ENCODE peak calls at places on chromosomes 13 and 19, in four cellular contexts. H is SK-N-SH, J is GM12878, R is HepG2. Y is an unnamed sample.

GRCh38 chr19:16224266-16225045 is 26.7 kb downstream of the AP1M1 start:
- DNase-seq in H (peak; percentile 8), J (no peak), R (no peak), Y (no peak)

GRCh38 chr13:113589251-113589960 is 4.9 kb downstream of the TFDP1 start:
- DNase-seq in H (no peak), J (no peak), R (no peak), Y (no peak)

GRCh38 chr19:6186435-6186834 is 51.0 kb downstream of the ACSBG2 start:
- DNase-seq in H (no peak), J (no peak), R (no peak), Y (no peak)

GRCh38 chr13:41401371-41401770 is 56.0 kb upstream of the RGCC start:
- DNase-seq in H (peak; percentile 17), J (no peak), R (no peak), Y (peak; percentile 23)

GRCh38 chr13:41019027-41019487 is at the start of gene ELF1:
- DNase-seq in H (no peak), J (peak; percentile 88), R (peak; percentile 65), Y (peak; percentile 50)

GRCh38 chr19:17048885-17049453 is 22.4 kb upstream of the CPAMD8 start:
- DNase-seq in H (no peak), J (no peak), R (no peak), Y (no peak)

GRCh38 chr19:38023245-38023644 is 116.2 kb downstream of the SIPA1L3 start:
- DNase-seq in H (no peak), J (no peak), R (no peak), Y (no peak)

GRCh38 chr13:51846756-51847155 is 1.8 kb upstream of the TMEM272 start:
- DNase-seq in H (no peak), J (no peak), R (no peak), Y (no peak)

GRCh38 chr19:14472202-14472961 is 2.8 kb downstream of the PTGER1 start:
- DNase-seq in H (peak; percentile 96), J (no peak), R (no peak), Y (peak; percentile 88)

GRCh38 chr19:21128901-21129698 is 12.7 kb upstream of the ZNF431 start:
- DNase-seq in H (no peak), J (no peak), R (peak; percentile 17), Y (peak; percentile 30)

GRCh38 chr19:30606114-30607050 is 234.2 kb downstream of the ZNF536 start:
- DNase-seq in H (no peak), J (no peak), R (no peak), Y (no peak)

GRCh38 chr19:38055040-38055439 is 148.0 kb downstream of the SIPA1L3 start:
- DNase-seq in H (no peak), J (no peak), R (no peak), Y (no peak)

GRCh38 chr13:51277943-51278342 is 55.7 kb downstream of the FAM124A start:
- DNase-seq in H (no peak), J (no peak), R (no peak), Y (no peak)

GRCh38 chr19:52034051-52034728 is 6.0 kb upstream of the ZNF614 start:
- DNase-seq in H (no peak), J (no peak), R (no peak), Y (no peak)

GRCh38 chr19:2603320-2603719 is 99.2 kb downstream of the GNG7 start:
- DNase-seq in H (no peak), J (no peak), R (no peak), Y (no peak)

GRCh38 chr19:5494780-5495179 is 39.6 kb downstream of the ZNRF4 start:
- DNase-seq in H (no peak), J (no peak), R (no peak), Y (no peak)

GRCh38 chr19:37931941-37932655 is 25.1 kb downstream of the SIPA1L3 start:
- DNase-seq in H (no peak), J (no peak), R (peak; percentile 84), Y (no peak)

GRCh38 chr13:42561752-42562467 is 12.0 kb upstream of the TNFSF11 start:
- DNase-seq in H (no peak), J (no peak), R (no peak), Y (no peak)

DNA sequence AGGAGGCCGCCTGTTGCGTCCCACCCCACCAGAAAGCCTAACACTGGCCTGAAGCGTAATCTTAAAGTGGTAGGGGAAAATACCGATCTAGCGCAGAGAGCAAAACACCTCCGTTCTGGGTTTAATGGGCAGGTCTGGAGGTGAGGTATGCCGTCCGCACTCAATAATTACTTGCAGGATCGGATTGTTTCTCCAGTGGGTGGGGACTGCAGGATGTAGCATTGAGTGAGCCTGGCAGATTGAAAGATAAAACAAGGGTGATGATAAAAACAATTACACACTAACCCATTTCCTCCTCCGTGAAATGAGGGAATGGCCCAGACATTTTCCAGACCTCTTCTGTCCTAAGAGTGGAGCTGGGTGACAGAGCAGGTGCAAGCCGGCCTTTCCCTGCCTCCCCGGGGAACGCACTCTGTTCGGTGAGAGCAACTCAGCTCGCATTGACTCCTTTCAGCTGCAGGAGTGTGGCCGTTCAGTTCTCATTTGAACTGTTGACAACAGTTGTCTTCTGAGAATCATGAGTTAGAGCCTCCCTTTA is 110.2 kb upstream of the DOCK9 start:
- DNase-seq in H (peak; percentile 53), J (no peak), R (no peak), Y (no peak)
- TF ChIP-seq ZBTB33 in H (no peak), J (no peak), R (no peak), Y (no peak)

DNA sequence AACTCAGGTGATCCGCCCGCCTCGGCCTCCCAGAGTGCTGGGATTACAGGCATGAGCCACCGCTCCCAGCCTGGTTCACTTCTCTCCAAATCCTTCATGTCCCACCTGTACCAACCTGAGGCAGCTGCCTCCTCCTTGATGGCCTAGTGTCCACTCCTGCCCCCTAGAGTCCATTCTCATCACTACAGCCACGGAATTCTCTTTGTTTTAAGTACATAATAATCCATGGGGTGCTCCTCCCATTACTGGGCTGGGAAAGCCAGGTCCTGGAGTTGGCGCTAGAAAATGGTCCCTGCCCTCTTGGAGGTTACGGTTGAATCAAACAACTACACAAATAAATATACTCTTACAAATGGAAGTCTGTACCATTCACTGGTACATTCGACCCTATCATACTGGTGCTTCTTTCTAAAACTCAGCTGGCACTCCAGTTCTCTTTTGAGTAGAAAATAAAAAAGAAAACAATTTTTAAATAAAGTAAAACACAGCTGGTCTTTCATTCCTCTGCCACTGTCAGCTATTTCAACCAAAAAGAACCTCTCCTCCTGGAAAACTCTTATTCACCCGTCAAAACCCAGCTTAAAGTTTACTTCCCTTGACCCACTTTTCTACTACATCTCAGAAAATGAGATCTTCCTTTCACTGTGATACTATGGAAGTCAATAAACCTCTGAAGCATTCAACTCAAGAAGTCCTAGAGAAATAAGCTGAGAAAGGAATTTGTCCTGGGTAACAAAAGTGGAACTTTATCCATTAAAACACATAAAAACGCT is 22.4 kb upstream of the ARHGEF18 start:
- DNase-seq in H (no peak), J (no peak), R (peak; percentile 56), Y (peak; percentile 55)
- TF ChIP-seq CHD2 in H (no peak), J (no peak), R (no peak), Y (no peak)

DNA sequence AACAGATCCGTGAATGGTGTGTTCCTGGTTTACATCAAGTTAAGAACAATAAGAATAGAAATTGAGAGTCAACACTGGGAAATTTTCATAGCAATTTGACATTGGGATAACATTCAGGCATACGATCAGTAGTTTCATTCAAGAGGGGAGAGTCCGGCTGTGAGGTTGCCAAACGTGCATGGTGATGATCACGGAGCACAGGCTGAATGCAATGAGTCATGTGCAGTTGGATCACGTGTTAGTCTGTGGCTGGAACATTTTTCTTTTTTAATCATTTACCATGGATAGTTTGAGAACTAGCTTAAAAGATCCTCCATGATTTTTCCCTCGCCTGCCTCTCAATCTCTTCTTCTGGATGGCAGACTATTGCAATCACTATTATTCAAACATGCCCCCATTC is 2.5 kb upstream of the DCT start:
- DNase-seq in H (no peak), J (no peak), R (peak; percentile 10), Y (no peak)
- TF ChIP-seq YY1 in H (no peak), J (no peak), R (no peak), Y (no peak)

GRCh38 chr13:94825507-94825906 is 113.2 kb upstream of the SOX21 start:
- DNase-seq in H (peak; percentile 7), J (no peak), R (no peak), Y (no peak)

GRCh38 chr13:94829801-94830200 is 117.5 kb upstream of the SOX21 start:
- DNase-seq in H (no peak), J (no peak), R (no peak), Y (no peak)

GRCh38 chr13:94829201-94829600 is 116.9 kb upstream of the SOX21 start:
- DNase-seq in H (no peak), J (no peak), R (no peak), Y (no peak)

GRCh38 chr13:94822356-94822755 is 110.0 kb upstream of the SOX21 start:
- DNase-seq in H (no peak), J (no peak), R (no peak), Y (no peak)

GRCh38 chr13:94824601-94825000 is 112.3 kb upstream of the SOX21 start:
- DNase-seq in H (no peak), J (no peak), R (no peak), Y (no peak)
- TF ChIP-seq ZBTB33 in H (no peak), J (no peak), R (no peak), Y (no peak)

GRCh38 chr13:22073718-22074117 is 402.8 kb downstream of the FGF9 start:
- DNase-seq in H (no peak), J (peak; percentile 33), R (no peak), Y (no peak)
- TF ChIP-seq CHD2 in H (no peak), J (no peak), R (no peak), Y (no peak)

GRCh38 chr13:85266771-85267170 is 532.4 kb downstream of the SLITRK6 start:
- DNase-seq in H (no peak), J (no peak), R (no peak), Y (no peak)
- TF ChIP-seq YY1 in H (no peak), J (no peak), R (no peak), Y (no peak)

GRCh38 chr13:91375119-91375729 is 23.2 kb upstream of the GPC5 start:
- DNase-seq in H (peak; percentile 30), J (no peak), R (no peak), Y (peak; percentile 83)
- TF ChIP-seq ZBTB33 in H (no peak), J (no peak), R (no peak), Y (no peak)

DNA sequence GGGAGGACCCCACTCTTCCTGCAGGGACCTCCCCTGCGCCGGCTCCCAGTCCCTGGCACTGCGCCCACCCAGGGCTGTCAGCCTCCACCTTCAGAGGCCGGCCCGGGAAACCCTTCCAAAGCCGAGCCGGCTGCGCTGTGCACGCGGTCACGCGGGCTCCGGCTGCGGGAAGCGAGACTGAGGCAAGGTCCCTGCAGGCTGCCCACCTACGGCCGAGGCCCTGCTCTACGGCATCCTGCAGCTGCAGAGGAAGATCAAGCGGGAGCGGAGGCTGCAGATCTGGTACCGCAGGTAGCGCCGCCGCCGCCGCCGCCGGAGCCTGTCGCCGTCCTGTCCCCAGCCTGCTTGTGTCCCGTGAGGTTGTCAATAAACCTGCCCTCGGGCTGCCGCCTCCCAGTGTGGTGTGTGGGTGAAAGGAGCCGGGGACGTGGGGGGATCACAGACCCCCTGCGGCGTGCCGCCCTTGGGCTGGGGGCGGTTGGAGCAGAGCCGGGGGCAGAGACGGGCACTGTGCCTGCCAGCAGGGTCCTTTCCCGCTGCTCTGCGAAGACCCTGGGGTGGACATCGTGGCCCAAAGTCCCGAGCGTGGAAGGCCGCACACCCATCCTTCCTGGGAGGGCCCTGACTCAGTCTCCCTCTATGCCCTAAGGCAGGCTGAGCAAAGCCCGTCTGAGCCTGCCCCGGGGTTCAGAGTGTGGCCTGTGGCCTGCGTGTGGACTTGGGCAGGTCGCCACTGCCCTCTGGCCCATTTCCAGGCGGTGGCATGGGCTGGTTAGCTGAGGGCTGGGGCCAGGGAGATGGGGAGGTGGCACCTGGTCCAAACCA is 5.9 kb downstream of the GAMT start:
- DNase-seq in H (peak; percentile 40), J (no peak), R (no peak), Y (no peak)
- TF ChIP-seq CHD2 in H (no peak), J (no peak), R (no peak), Y (no peak)

Y was measured in K562.